ENCODE peak calls at places on chromosomes 7 and 10, in seven cellular contexts. T is GM12878, V is HCT116, R is SK-N-SH, M is HepG2, A is K562, W is H1. Q is an unnamed sample.

GRCh38 chr10:104350146-104350635 is 3.4 kb upstream of the CFAP58 start:
- DNase-seq in T (peak), V (peak), M (peak), R (peak), W (no peak), A (peak), Q (no peak)

GRCh38 chr10:86536294-86536861 is 14.8 kb upstream of the WAPL start:
- DNase-seq in V (no peak), R (no peak), M (no peak), T (no peak), W (no peak), A (no peak), Q (no peak)

GRCh38 chr7:73851410-73852338 is 9.3 kb upstream of the TMEM270 start:
- DNase-seq in A (peak), V (peak), M (peak), R (no peak), W (no peak), T (peak), Q (no peak)

GRCh38 chr7:577971-578370 is 58.3 kb upstream of the PDGFA start:
- DNase-seq in W (no peak), V (no peak), M (no peak), A (peak), R (no peak), T (no peak), Q (no peak)

GRCh38 chr7:48426966-48427555 is 255.8 kb downstream of the ABCA13 start:
- DNase-seq in R (no peak), W (no peak), T (no peak), V (no peak), M (no peak), A (no peak), Q (peak)

GRCh38 chr10:50637003-50637579 is 13.3 kb upstream of the SGMS1 start:
- DNase-seq in W (no peak), M (no peak), T (no peak), V (no peak), A (no peak), R (no peak), Q (no peak)

GRCh38 chr7:142882338-142882678 is 3.2 kb downstream of the TRPV6 start:
- DNase-seq in W (no peak), T (no peak), A (no peak), M (no peak), V (no peak), R (no peak), Q (peak)

GRCh38 chr10:80554050-80554449 is 16.3 kb downstream of the SH2D4B start:
- DNase-seq in V (no peak), A (no peak), W (no peak), M (no peak), R (no peak), T (no peak), Q (no peak)

GRCh38 chr7:74032191-74032490 is 4.2 kb downstream of the ELN start:
- DNase-seq in A (no peak), M (no peak), T (no peak), V (no peak), R (no peak), W (no peak), Q (peak)

GRCh38 chr10:70197235-70197952 is 27.1 kb upstream of the SAR1A start:
- DNase-seq in W (no peak), M (no peak), T (no peak), R (no peak), V (no peak), A (no peak), Q (no peak)

GRCh38 chr7:77538908-77539212 is 1.8 kb downstream of the PTPN12 start:
- DNase-seq in M (no peak), T (no peak), A (no peak), W (no peak), V (no peak), R (no peak), Q (no peak)

GRCh38 chr10:126599949-126600627 is 70.4 kb downstream of the C10orf90 start:
- DNase-seq in M (no peak), A (no peak), W (no peak), V (no peak), R (peak), T (no peak), Q (no peak)

GRCh38 chr10:102814456-102814871 is 22.7 kb downstream of the CYP17A1 start:
- DNase-seq in A (peak), W (no peak), M (peak), T (no peak), V (no peak), R (no peak), Q (no peak)

GRCh38 chr10:102813734-102814455 is 23.3 kb downstream of the CYP17A1 start:
- DNase-seq in R (no peak), T (no peak), W (no peak), A (no peak), V (no peak), M (peak), Q (no peak)

GRCh38 chr10:102814873-102815661 is 22.1 kb downstream of the CYP17A1 start:
- DNase-seq in M (peak), W (no peak), T (no peak), V (no peak), R (peak), A (no peak), Q (no peak)

GRCh38 chr10:102817175-102817574 is 20.0 kb downstream of the CYP17A1 start:
- DNase-seq in V (no peak), T (no peak), R (no peak), A (no peak), W (no peak), M (no peak), Q (no peak)

GRCh38 chr10:102815790-102816549 is 21.2 kb downstream of the CYP17A1 start:
- DNase-seq in T (no peak), V (no peak), W (no peak), R (no peak), A (no peak), M (no peak), Q (no peak)
- TF ChIP-seq JUND in T (no peak), V (no peak), W (no peak), R (no peak), A (no peak), M (no peak), Q (no peak)

DNA sequence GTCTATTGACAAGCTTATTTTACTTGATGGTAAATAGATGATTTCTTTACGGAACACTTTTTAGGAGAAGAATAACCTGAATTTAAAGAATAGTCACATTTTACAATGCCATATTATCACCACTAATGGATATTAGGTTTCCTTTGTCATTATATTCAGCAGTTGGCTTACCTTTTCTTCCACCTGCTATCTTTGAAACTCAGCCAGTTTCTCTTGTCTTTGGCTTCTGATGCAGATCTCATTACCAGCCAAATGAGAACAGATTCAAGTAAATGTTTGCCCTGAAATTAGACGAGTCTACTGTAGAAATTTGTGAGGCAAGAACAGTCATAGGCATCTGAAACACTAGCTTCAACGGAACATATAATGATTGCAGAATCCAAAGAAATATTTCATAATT is 85.5 kb upstream of the OIT3 start:
- DNase-seq in T (no peak), W (no peak), M (no peak), V (no peak), R (no peak), A (no peak), Q (no peak)
- TF ChIP-seq JUND in T (no peak), W (no peak), M (no peak), V (no peak), R (no peak), A (no peak), Q (no peak)

DNA sequence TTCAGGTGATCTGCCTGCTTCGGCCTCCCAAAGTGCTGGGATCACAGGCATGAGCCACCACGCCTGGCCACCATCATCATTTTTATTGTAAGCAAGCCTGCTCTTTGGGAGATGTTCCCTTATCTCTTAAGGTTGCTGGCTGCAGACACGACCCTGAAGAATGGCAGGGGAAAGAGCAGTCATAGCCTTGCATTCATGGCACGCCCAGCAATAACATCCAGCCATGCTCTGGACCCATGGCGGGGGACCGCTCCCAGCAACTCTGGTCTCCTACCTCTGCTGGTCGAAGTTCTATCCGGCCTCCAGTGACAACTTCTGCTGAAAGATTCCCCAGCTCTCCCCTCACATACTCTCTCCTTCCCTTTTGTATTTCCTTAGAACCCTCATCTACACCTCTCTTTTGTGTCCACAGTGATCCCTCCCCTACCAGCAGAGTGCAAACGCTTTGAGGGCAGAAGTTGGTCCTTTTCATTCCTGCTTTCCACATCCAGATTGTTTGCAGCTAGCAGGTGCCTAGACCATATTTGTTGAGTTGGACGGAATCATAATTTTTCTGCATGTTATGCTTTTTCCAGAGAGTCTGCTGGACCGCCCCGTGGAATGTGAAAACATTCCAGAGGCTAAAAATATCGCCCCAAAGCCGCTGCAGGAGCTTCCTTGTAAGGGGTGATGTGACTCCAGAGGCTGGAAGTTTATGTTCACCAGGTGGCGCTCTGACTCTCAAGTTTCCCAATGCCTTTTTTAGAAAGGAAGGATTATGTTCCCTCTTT is 4.4 kb upstream of the MARVELD1 start:
- DNase-seq in A (no peak), V (no peak), M (peak), T (no peak), R (peak), W (no peak), Q (peak)
- TF ChIP-seq JUND in A (no peak), V (no peak), M (no peak), T (no peak), R (no peak), W (no peak), Q (no peak)

GRCh38 chr7:134875867-134876266 is 96.4 kb downstream of the CALD1 start:
- DNase-seq in A (no peak), R (no peak), V (no peak), M (no peak), W (no peak), T (no peak), Q (no peak)
- TF ChIP-seq JUND in A (no peak), R (peak), V (no peak), M (no peak), W (no peak), T (no peak), Q (no peak)

DNA sequence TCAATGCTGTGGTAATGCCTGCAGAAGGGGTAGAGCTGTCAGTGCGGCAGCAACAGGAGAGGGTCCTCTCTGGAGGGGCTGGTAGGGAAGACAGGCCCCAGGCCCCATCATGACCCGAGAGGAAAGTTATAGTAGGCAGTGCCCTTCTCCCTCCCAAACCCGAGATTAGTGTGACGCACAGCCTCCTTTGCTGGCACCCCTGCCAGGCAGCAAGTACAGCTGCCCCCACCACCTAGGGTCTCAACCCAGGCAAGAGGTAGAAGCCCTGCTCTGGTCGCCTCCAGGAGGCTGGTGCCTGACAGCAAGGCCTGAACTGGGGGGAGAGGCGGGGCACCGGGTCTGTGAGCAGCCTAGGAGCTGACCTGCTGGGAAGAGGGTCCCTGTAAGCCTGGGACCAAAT is 15.5 kb downstream of the LOXL4 start:
- DNase-seq in M (no peak), V (no peak), R (no peak), T (no peak), A (no peak), W (no peak), Q (no peak)
- TF ChIP-seq JUND in M (no peak), V (no peak), R (no peak), T (no peak), A (no peak), W (no peak), Q (no peak)

DNA sequence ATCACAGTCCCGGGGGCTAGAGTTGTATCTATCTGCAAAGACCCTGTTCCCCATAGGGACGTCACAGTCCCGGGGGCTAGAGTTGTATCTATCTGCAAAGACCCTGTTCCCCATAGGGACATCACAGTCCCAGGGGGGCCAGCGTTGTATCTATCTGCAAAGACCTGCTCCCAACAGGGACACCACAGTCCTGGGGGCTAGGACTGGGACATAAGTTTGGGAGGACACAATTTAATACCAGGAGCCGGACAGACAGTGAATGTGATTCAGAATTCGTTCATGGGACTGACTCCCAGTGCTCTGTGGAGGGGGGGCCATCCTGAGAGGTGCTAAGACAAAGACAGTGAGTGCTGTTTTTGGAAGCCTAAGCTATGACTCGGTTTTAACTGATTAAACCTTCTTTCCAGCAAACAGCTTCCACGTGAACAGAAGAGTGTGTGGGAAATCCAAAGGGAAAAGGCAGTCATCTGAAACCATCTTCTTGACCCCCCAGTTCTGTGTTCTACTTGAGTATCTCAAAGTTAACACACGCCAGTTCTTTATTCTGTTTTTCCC is 153.0 kb downstream of the DIP2C start:
- DNase-seq in R (no peak), A (no peak), M (no peak), V (no peak), W (no peak), T (no peak), Q (no peak)
- TF ChIP-seq JUND in R (no peak), A (no peak), M (no peak), V (no peak), W (no peak), T (no peak), Q (no peak)

DNA sequence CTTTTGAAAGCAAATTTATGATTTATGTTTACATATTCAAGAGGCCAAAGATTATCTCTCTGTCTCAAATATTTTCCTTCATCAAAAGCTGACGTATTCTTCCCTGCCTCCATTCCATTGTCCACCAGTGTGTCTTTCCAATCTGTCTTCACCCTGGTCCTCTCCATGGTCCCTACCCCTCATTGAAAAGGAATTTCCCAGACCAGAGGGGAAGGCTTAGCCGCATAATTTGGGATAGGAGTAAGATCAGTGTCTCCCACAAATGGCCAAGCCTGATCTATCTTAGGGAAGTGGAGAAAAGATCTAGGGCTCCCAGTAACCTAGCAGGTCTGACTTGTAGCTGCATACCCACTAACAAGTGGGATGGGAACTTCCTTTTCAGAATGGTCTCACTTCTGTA is 46.3 kb upstream of the ZNF800 start:
- DNase-seq in R (no peak), W (no peak), A (no peak), M (no peak), V (no peak), T (no peak), Q (no peak)
- TF ChIP-seq JUND in R (no peak), W (no peak), A (no peak), M (no peak), V (no peak), T (no peak), Q (no peak)

GRCh38 chr7:18975276-18975675 is 142.2 kb downstream of the TWIST1 start:
- DNase-seq in R (no peak), W (no peak), A (no peak), T (no peak), M (no peak), V (no peak), Q (no peak)

GRCh38 chr7:18976715-18977466 is 140.5 kb downstream of the TWIST1 start:
- DNase-seq in W (no peak), V (no peak), M (no peak), R (no peak), A (no peak), T (no peak), Q (no peak)

GRCh38 chr7:18974803-18975202 is 142.6 kb downstream of the TWIST1 start:
- DNase-seq in R (no peak), W (no peak), A (no peak), M (no peak), T (no peak), V (peak), Q (no peak)

GRCh38 chr7:18978108-18978495 is 139.3 kb downstream of the TWIST1 start:
- DNase-seq in W (no peak), T (no peak), V (peak), M (no peak), R (no peak), A (no peak), Q (no peak)

GRCh38 chr7:18975689-18976280 is 141.7 kb downstream of the TWIST1 start:
- DNase-seq in W (no peak), M (no peak), V (no peak), R (no peak), A (no peak), T (no peak), Q (no peak)
- TF ChIP-seq JUND in W (no peak), M (no peak), V (no peak), R (no peak), A (no peak), T (no peak), Q (no peak)

GRCh38 chr10:7231420-7232414 is 179.1 kb downstream of the SFMBT2 start:
- DNase-seq in R (no peak), W (no peak), M (no peak), A (peak), V (no peak), T (no peak), Q (no peak)

GRCh38 chr10:7234109-7234508 is 176.7 kb downstream of the SFMBT2 start:
- DNase-seq in W (no peak), R (no peak), M (no peak), A (no peak), T (no peak), V (no peak), Q (no peak)

GRCh38 chr10:7233259-7233991 is 177.4 kb downstream of the SFMBT2 start:
- DNase-seq in T (no peak), W (no peak), R (no peak), M (peak), V (no peak), A (peak), Q (peak)

GRCh38 chr10:7239312-7239985 is 171.4 kb downstream of the SFMBT2 start:
- DNase-seq in R (no peak), M (no peak), W (no peak), A (no peak), T (no peak), V (no peak), Q (no peak)

GRCh38 chr10:7235376-7235775 is 175.5 kb downstream of the SFMBT2 start:
- DNase-seq in R (no peak), M (no peak), A (no peak), T (no peak), V (no peak), W (no peak), Q (no peak)
- TF ChIP-seq JUND in R (no peak), M (no peak), A (no peak), T (no peak), V (no peak), W (no peak), Q (no peak)